ENCODE peak calls at places on chromosomes 7 and 10, in five cellular contexts. O is stomach, Y is esophagus squamous epithelium, A is MM.1S, G is mammary epithelial cell. T is an unnamed sample. For H3K4me1 and H3K36me3, the result is how much of the 10 kb centered on the place peaks cover.

GRCh38 chr7:56007891-56008290 is 43.4 kb downstream of the PSPH start:
- DNase-seq in O (no peak), Y (no peak), A (no peak), G (no peak), T (no peak)

GRCh38 chr7:100688593-100688860 is 5.5 kb downstream of the GIGYF1 start:
- DNase-seq in O (no peak), Y (no peak), A (no peak), G (no peak), T (no peak)

GRCh38 chr7:20219446-20220292 is 2.5 kb upstream of the MACC1 start:
- DNase-seq in O (peak), Y (peak), A (peak), G (peak), T (peak)

GRCh38 chr7:129240119-129240815 is 15.4 kb downstream of the AHCYL2 start:
- DNase-seq in O (no peak), Y (no peak), A (no peak), G (peak), T (no peak)

GRCh38 chr10:127243490-127244272 is 47.3 kb upstream of the INSYN2A start:
- DNase-seq in O (peak), Y (no peak), A (peak), G (peak), T (peak)

GRCh38 chr10:28091913-28092312 is 93.0 kb upstream of the ODAD2 start:
- DNase-seq in O (no peak), Y (no peak), A (no peak), G (no peak), T (no peak)

GRCh38 chr7:78499283-78499682 is 700.7 kb downstream of the PHTF2 start:
- DNase-seq in O (no peak), Y (no peak), A (no peak), G (no peak), T (no peak)

GRCh38 chr10:30189254-30189583 is 129.8 kb upstream of the JCAD start:
- DNase-seq in O (no peak), Y (no peak), A (no peak), G (no peak), T (no peak)

GRCh38 chr7:101163281-101164070 is 1.9 kb downstream of the VGF start:
- DNase-seq in O (no peak), Y (no peak), A (no peak), G (peak), T (no peak)

GRCh38 chr7:22235134-22235533 is 121.8 kb downstream of the RAPGEF5 start:
- DNase-seq in O (no peak), Y (no peak), A (no peak), G (no peak), T (no peak)

GRCh38 chr10:17147884-17148494 is 18.4 kb upstream of the CUBN start:
- DNase-seq in O (no peak), Y (no peak), A (no peak), G (no peak), T (no peak)

GRCh38 chr7:30321089-30321991 is 36.9 kb downstream of the ZNRF2 start:
- DNase-seq in O (no peak), Y (no peak), A (peak), G (no peak), T (no peak)

GRCh38 chr10:126204320-126204719 is 184.0 kb downstream of the ADAM12 start:
- DNase-seq in O (no peak), Y (no peak), A (no peak), G (peak), T (no peak)

GRCh38 chr7:3552499-3552898 is 251.4 kb downstream of the SDK1 start:
- DNase-seq in O (no peak), Y (no peak), A (no peak), G (peak), T (no peak)

GRCh38 chr7:82598958-82599357 is 155.4 kb upstream of the CACNA2D1 start:
- DNase-seq in O (no peak), Y (no peak), A (no peak), G (peak), T (no peak)

GRCh38 chr10:20006169-20006870 is 190.1 kb downstream of the PLXDC2 start:
- DNase-seq in O (no peak), Y (no peak), A (no peak), G (no peak), T (no peak)

GRCh38 chr10:27745719-27746363 is at the start of gene MKX:
- DNase-seq in O (peak), Y (no peak), A (no peak), G (peak), T (peak)

GRCh38 chr10:2619927-2620326 is 447.4 kb upstream of the PFKP start:
- DNase-seq in O (no peak), Y (no peak), A (no peak), G (no peak), T (no peak)

DNA sequence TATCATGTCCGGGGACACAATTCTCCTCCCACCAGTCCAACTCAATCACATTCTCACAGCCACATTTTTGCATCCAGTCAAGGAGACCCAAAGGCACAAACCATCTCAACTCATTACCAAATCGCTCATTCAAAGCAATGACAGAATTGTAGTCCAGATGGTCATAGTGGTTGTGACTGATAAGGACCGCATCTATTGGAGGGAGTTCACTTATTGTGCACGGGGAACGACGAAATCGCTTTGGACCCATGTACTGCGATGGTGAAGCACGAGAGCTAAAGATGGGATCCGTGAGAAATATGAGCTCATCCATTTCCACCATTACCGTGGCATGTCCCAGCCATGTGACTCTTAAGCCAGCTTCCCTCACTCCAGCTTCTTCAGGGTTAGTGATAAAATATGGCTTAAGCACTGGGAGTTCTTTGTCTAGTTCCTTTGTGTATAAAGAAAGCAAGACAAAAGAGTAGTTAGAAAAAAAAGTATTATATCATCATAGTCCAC is 29.1 kb downstream of the NAPEPLD start:
- DNase-seq in O (no peak), Y (no peak), A (no peak), G (no peak), T (no peak)
- H3K27ac ChIP-seq in O (no peak), Y (no peak), A (no peak), G (no peak), T (no peak)

DNA sequence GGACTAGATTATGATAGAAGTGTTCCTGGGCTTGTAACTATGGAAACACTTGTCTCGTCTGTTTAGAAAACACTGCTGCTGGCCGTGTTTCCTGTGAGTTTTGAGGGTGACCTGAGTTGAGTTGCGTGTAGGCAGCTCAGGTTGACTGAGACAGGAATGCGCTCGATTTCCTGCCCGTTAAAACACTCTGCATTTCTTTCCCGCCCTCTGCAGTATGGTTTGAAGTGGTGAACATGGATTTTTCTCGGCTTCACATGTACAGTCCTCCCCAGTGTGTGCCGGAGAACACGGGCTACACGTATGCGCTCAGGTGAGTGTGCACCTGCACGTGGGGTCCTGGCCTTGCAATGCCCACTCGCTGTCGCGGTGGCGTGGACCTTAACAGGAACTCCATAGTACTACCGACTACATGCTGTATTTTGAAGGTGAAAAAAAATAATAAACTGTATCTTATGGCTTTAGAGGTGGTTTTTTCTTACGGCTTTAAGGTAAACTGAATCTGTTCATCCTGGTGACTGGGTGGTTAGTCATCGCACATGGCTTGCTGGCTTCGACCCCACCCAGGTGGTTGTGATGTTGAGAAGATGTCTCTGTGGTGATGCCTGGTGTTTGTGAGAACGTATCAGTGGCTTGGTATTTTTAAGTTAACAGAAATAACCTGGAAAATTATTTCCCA is at the start of gene SUN1:
- DNase-seq in O (no peak), Y (no peak), A (peak), G (peak), T (peak)
- H3K4me1 ChIP-seq in O (half or more), Y (half or more), A (under half), G (half or more), T (under half)

DNA sequence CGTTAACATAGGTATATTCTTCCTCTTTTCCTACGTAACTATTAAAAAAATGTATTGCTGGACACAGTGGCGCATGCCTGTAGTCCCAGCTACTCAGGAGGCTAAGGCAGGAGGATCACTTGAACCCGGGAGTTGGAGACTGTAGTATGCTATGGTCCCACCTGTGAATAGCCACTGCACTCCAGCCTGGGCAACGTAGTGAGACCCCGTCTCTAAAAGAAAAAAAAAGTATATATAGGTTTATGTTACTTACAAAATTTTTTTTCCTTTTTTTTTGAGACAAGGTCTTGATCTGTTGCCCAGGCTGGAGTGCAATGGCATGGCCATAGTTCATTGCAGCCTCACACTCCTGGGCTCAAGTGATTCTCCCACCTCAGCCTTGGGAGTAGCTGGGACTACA is 5.6 kb downstream of the NUB1 start:
- DNase-seq in O (no peak), Y (no peak), A (no peak), G (no peak), T (no peak)
- H3K36me3 ChIP-seq in O (half or more), Y (half or more), A (under half), G (under half), T (under half)

GRCh38 chr10:43689955-43690771 is 41.5 kb upstream of the ZNF32 start:
- DNase-seq in O (peak), Y (no peak), A (peak), G (peak), T (peak)
- H3K27ac ChIP-seq in O (peak), Y (peak), A (no peak), G (no peak), T (peak)

GRCh38 chr7:42226354-42226941 is 10.6 kb downstream of the GLI3 start:
- DNase-seq in O (no peak), Y (no peak), A (no peak), G (peak), T (no peak)
- H3K4me1 ChIP-seq in O (under half), Y (half or more), A (under half), G (under half), T (under half)

GRCh38 chr7:151064993-151065392 is 5.6 kb downstream of the SLC4A2 start:
- DNase-seq in O (no peak), Y (no peak), A (no peak), G (no peak), T (no peak)
- H3K36me3 ChIP-seq in O (half or more), Y (half or more), A (under half), G (under half), T (under half)